ENCODE peak calls at places on chromosomes 16 and 17, in six cellular contexts. L is H1, W is K562, G is HepG2, D is GM12878, P is SK-N-SH. V is an unnamed sample.

GRCh38 chr17:53950858-53951250 is 128.1 kb downstream of the KIF2B start:
- DNase-seq in L (no peak), W (no peak), G (no peak), D (no peak), P (no peak), V (no peak)

GRCh38 chr16:1176280-1176897 is 23.5 kb downstream of the CACNA1H start:
- DNase-seq in L (no peak), W (no peak), G (no peak), D (no peak), P (no peak), V (no peak)

GRCh38 chr17:50147841-50148225 is 2.6 kb downstream of the PPP1R9B start:
- DNase-seq in L (peak; percentile 50), W (no peak), G (peak; percentile 90), D (no peak), P (peak; percentile 70), V (no peak)

GRCh38 chr17:40560592-40561293 is 4.5 kb downstream of the CCR7 start:
- DNase-seq in L (no peak), W (peak; percentile 61), G (no peak), D (peak; percentile 96), P (no peak), V (peak; percentile 41)

GRCh38 chr16:47008612-47009011 is 35.1 kb upstream of the DNAJA2 start:
- DNase-seq in L (no peak), W (no peak), G (no peak), D (no peak), P (no peak), V (no peak)

GRCh38 chr16:74563828-74564263 is 43.1 kb downstream of the GLG1 start:
- DNase-seq in L (no peak), W (peak; percentile 12), G (no peak), D (no peak), P (no peak), V (peak; percentile 75)

GRCh38 chr16:21033707-21034106 is 116.9 kb downstream of the DNAH3 start:
- DNase-seq in L (no peak), W (no peak), G (no peak), D (no peak), P (peak; percentile 15), V (no peak)

GRCh38 chr16:57253410-57253927 is 8.4 kb downstream of the ARL2BP start:
- DNase-seq in L (no peak), W (no peak), G (peak; percentile 34), D (no peak), P (no peak), V (no peak)

GRCh38 chr17:13597723-13598347 is 3.9 kb downstream of the HS3ST3A1 start:
- DNase-seq in L (no peak), W (no peak), G (peak; percentile 45), D (no peak), P (peak; percentile 54), V (no peak)

GRCh38 chr17:2174048-2174447 is 119.1 kb downstream of the HIC1 start:
- DNase-seq in L (no peak), W (no peak), G (no peak), D (no peak), P (no peak), V (no peak)

GRCh38 chr16:1613240-1613639 is 1.1 kb downstream of the CRAMP1 start:
- DNase-seq in L (no peak), W (no peak), G (no peak), D (no peak), P (no peak), V (no peak)

GRCh38 chr16:59848314-59848713 is 1114.2 kb upstream of the GOT2 start:
- DNase-seq in L (no peak), W (no peak), G (no peak), D (no peak), P (no peak), V (no peak)

GRCh38 chr17:82204831-82205719 is 7.6 kb downstream of the CCDC57 start:
- DNase-seq in L (no peak), W (no peak), G (no peak), D (no peak), P (peak; percentile 58), V (peak; percentile 63)

GRCh38 chr17:10768766-10769383 is 35.0 kb downstream of the TMEM238L start:
- DNase-seq in L (no peak), W (no peak), G (no peak), D (no peak), P (no peak), V (no peak)

GRCh38 chr16:53859995-53860540 is 156.1 kb downstream of the FTO start:
- DNase-seq in L (no peak), W (no peak), G (no peak), D (no peak), P (no peak), V (no peak)

GRCh38 chr17:47705536-47706481 is 11.8 kb downstream of the TBKBP1 start:
- DNase-seq in L (no peak), W (no peak), G (no peak), D (no peak), P (no peak), V (no peak)

GRCh38 chr17:29165261-29165660 is 14.9 kb downstream of the MYO18A start:
- DNase-seq in L (no peak), W (no peak), G (no peak), D (no peak), P (no peak), V (no peak)

GRCh38 chr17:13540546-13540945 is 61.2 kb downstream of the HS3ST3A1 start:
- DNase-seq in L (no peak), W (no peak), G (no peak), D (no peak), P (no peak), V (no peak)

GRCh38 chr16:86723699-86724098 is 145.3 kb downstream of the FOXL1 start:
- DNase-seq in L (peak; percentile 60), W (peak; percentile 25), G (no peak), D (no peak), P (no peak), V (no peak)

GRCh38 chr16:15507299-15507958 is 73.0 kb downstream of the BMERB1 start:
- DNase-seq in L (no peak), W (no peak), G (no peak), D (no peak), P (no peak), V (no peak)

GRCh38 chr16:56605475-56605874 is 2.9 kb upstream of the MT2A start:
- DNase-seq in L (no peak), W (no peak), G (no peak), D (no peak), P (no peak), V (no peak)

GRCh38 chr17:37488009-37488604 is 1.6 kb upstream of the DUSP14 start:
- DNase-seq in L (no peak), W (peak; percentile 42), G (peak; percentile 98), D (no peak), P (peak; percentile 30), V (peak; percentile 42)

GRCh38 chr17:37770631-37771518 is 26.0 kb upstream of the HNF1B start:
- DNase-seq in L (peak; percentile 86), W (peak; percentile 48), G (peak; percentile 61), D (no peak), P (peak; percentile 45), V (peak; percentile 46)

DNA sequence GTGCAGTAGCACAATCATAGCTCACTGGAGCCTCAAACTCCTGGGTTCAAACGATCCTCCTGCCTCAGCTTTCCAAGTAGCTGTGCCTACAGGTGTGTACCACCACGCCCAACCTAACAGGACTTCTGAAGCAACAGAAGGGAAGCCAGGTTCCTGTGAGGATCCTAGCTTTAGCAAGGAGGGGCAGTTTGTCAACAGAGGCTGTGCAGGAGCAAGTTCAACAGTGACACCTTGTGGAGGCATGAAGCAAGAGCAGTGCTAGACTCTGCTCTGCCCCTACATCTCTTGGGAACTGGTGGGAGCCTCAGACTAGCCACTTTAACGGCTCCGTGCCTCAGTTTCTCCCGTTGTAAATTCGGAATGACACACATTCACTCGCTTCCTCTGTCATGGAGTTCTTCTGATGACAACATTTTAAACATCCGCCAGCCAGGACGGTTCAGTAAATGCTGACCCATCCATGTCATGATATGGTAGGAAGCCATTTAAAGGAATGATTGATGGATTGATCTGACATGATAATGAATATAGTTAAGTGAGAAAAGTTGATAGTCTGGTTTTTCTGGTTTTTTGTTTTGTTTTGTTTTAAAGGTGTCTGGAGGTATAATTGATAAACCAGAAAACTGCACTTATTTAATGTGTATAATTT is 218.7 kb downstream of the MRTFB start:
- DNase-seq in L (peak; percentile 69), W (peak; percentile 74), G (peak; percentile 66), D (no peak), P (peak; percentile 54), V (no peak)
- TF ChIP-seq GABPA in L (peak; percentile 26), W (no peak), G (no peak), D (no peak), P (no peak), V (no peak)

GRCh38 chr17:6279659-6280058 is 155.3 kb downstream of the AIPL1 start:
- DNase-seq in L (peak; percentile 74), W (no peak), G (peak; percentile 38), D (no peak), P (no peak), V (no peak)

GRCh38 chr17:6274310-6274709 is 160.6 kb downstream of the AIPL1 start:
- DNase-seq in L (no peak), W (no peak), G (no peak), D (no peak), P (no peak), V (no peak)

DNA sequence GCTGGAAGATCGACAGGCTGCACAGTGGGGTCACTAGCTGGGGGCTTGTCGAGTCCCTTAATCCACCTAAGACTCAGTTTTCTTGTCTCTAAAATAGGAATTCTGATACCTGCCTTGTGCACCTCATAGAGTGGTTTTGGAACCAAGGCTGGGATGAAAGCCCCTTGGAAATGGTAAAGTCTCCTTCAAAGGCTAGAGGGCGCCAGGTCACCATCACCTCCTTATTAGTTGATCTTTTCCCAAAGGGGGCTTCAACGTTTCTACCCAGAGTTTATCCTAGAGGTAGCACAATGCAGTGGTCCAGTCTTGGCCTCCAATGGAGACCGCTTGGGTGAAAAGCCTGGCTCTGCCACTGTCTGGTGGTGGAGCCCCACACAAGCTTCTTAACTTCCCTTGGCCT is 158.2 kb downstream of the AIPL1 start:
- DNase-seq in L (no peak), W (no peak), G (no peak), D (no peak), P (no peak), V (no peak)
- TF ChIP-seq CTCF in L (no peak), W (no peak), G (peak; percentile 20), D (no peak), P (no peak), V (no peak)

DNA sequence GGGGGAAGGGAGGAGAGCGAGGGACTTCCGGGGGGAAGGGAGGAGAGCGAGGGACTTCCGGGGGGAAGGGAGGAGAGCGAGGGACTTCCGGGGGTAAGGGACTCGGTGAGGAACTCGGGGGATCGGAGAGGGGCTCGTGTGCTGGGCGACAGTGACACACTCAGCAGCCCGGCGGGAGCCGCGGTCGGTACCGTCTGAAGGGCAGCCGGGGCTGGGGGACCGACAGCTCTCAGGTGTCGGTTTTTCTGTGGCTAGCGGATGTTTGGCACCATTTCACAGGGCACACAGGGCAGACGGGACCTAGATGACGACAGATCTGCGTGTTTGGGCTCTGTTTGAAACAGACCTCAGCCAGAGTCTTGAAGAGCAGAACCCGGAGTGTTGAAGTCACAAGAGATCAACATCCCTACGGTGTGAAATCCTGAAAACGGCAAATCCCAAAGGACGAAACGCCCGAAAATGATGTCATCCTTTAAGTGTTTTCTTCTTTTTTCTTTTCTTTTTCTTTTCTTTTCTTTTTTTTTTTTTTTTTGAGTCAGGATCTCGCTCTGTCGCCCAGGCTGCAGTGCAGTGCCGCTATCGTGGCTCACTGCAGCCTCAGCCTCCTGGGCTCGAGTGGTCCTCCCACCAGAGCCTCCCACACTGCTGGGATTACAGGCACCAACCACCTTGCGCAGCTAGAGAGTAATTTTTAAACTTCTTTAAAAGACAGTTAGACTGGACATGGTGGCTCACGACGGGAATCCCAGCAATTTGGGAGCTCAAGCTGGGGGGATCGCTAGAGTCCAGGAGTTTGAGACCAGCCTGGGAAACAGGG is 23.9 kb downstream of the ZNF778 start:
- DNase-seq in L (peak; percentile 75), W (peak; percentile 77), G (peak; percentile 82), D (peak; percentile 57), P (peak; percentile 87), V (peak; percentile 63)
- TF ChIP-seq POLR2AphosphoS5 in L (peak; percentile 74), W (peak; percentile 86), G (peak; percentile 93), D (peak; percentile 96), P (peak; percentile 78), V (peak; percentile 78)

GRCh38 chr17:19409509-19409908 is 1.5 kb upstream of the RNF112 start:
- DNase-seq in L (no peak), W (no peak), G (no peak), D (no peak), P (no peak), V (no peak)
- TF ChIP-seq GABPA in L (no peak), W (no peak), G (no peak), D (no peak), P (no peak), V (no peak)

V was measured in HL-60.